ENCODE peak calls at places on chromosomes 7 and 10, in four cellular contexts. U is uterus, H is K562, S is heart left ventricle. V is an unnamed sample.

GRCh38 chr7:116588641-116589594 is 64.1 kb downstream of the CAV1 start:
- DNase-seq in U (no peak), H (peak), S (no peak), V (no peak)

GRCh38 chr10:113891476-113891875 is 37.0 kb downstream of the NHLRC2 start:
- DNase-seq in U (no peak), H (no peak), S (no peak), V (no peak)

GRCh38 chr7:111827863-111828504 is 265.7 kb upstream of the IMMP2L start:
- DNase-seq in U (no peak), H (no peak), S (no peak), V (no peak)

GRCh38 chr7:129612112-129613015 is 844 bp downstream of the NRF1 start:
- DNase-seq in U (peak), H (peak), S (peak), V (no peak)

GRCh38 chr10:50316169-50316568 is 64.9 kb upstream of the ASAH2 start:
- DNase-seq in U (no peak), H (peak), S (no peak), V (no peak)

GRCh38 chr10:9209105-9209798 is 1154.8 kb downstream of the GATA3 start:
- DNase-seq in U (peak), H (peak), S (peak), V (peak)

GRCh38 chr7:28973591-28973990 is 15.5 kb upstream of the TRIL start:
- DNase-seq in U (no peak), H (no peak), S (no peak), V (no peak)

GRCh38 chr7:7567898-7568531 is 1.3 kb downstream of the MIOS start:
- DNase-seq in U (no peak), H (no peak), S (no peak), V (no peak)

GRCh38 chr7:39946693-39947092 is 3.4 kb upstream of the CDK13 start:
- DNase-seq in U (no peak), H (no peak), S (no peak), V (no peak)

GRCh38 chr10:111986079-111986478 is 197.5 kb downstream of the GPAM start:
- DNase-seq in U (no peak), H (no peak), S (no peak), V (no peak)

GRCh38 chr7:81256991-81257390 is 338.1 kb upstream of the SEMA3C start:
- DNase-seq in U (no peak), H (peak), S (peak), V (no peak)

GRCh38 chr7:72539702-72540101 is 127.6 kb upstream of the CALN1 start:
- DNase-seq in U (no peak), H (no peak), S (no peak), V (no peak)

GRCh38 chr10:70034252-70034651 is 18.4 kb upstream of the MACROH2A2 start:
- DNase-seq in U (no peak), H (no peak), S (no peak), V (no peak)

GRCh38 chr10:71685554-71686202 is 33.9 kb downstream of the C10orf105 start:
- DNase-seq in U (no peak), H (no peak), S (no peak), V (no peak)

GRCh38 chr7:142602756-142603155 is 146.5 kb upstream of the PRSS1 start:
- DNase-seq in U (no peak), H (no peak), S (no peak), V (no peak)

GRCh38 chr7:31100445-31100844 is 48.3 kb downstream of the ADCYAP1R1 start:
- DNase-seq in U (no peak), H (no peak), S (no peak), V (no peak)

GRCh38 chr7:1844336-1844955 is 174.4 kb downstream of the ELFN1 start:
- DNase-seq in U (no peak), H (no peak), S (no peak), V (no peak)

GRCh38 chr10:60777696-60778213 is 523 bp upstream of the CDK1 start:
- DNase-seq in U (no peak), H (no peak), S (no peak), V (no peak)

GRCh38 chr7:4613855-4614548 is 68.1 kb upstream of the FOXK1 start:
- DNase-seq in U (no peak), H (no peak), S (no peak), V (no peak)

GRCh38 chr10:86700851-86701617 is 32.7 kb downstream of the LDB3 start:
- DNase-seq in U (no peak), H (no peak), S (no peak), V (no peak)

GRCh38 chr7:77458786-77459185 is 42.6 kb upstream of the GSAP start:
- DNase-seq in U (no peak), H (no peak), S (no peak), V (no peak)

GRCh38 chr7:134943785-134944400 is 42.4 kb upstream of the AGBL3 start:
- DNase-seq in U (no peak), H (peak), S (no peak), V (no peak)

GRCh38 chr10:30967654-30968421 is 63.8 kb downstream of the ZNF438 start:
- DNase-seq in U (no peak), H (no peak), S (no peak), V (no peak)

GRCh38 chr10:3976718-3977117 is 191.7 kb upstream of the KLF6 start:
- DNase-seq in U (no peak), H (no peak), S (no peak), V (no peak)
- H3K27ac ChIP-seq in U (no peak), H (no peak), S (no peak), V (no peak)

GRCh38 chr10:14578060-14578952 is 196.4 kb downstream of the FAM107B start:
- DNase-seq in U (no peak), H (no peak), S (no peak), V (peak)

GRCh38 chr10:14583252-14583651 is 191.4 kb downstream of the FAM107B start:
- DNase-seq in U (no peak), H (no peak), S (no peak), V (no peak)

GRCh38 chr10:14581553-14581952 is 193.1 kb downstream of the FAM107B start:
- DNase-seq in U (no peak), H (no peak), S (no peak), V (no peak)

GRCh38 chr10:14580933-14581332 is 193.8 kb downstream of the FAM107B start:
- DNase-seq in U (no peak), H (no peak), S (no peak), V (no peak)

DNA sequence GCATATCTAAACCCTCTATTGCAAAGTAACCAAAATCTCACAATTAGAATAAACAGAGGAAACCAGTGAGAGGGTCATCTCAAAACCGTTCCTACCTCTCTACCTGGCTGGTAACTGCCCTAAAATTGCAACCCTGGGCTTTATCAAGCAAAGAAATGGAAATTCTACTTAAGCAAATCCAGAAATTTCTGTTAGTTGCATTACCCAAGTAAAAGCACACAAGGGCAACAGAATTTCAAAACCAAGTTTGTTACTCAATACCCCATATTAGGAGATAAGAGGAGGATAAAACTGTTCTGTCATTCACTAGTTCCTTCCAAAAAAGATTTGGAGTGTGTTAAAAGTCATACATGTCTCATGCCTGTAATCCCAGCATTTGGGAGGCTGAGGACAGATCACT is 195.3 kb downstream of the FAM107B start:
- DNase-seq in U (no peak), H (no peak), S (no peak), V (no peak)
- H3K4me3 ChIP-seq in U (no peak), H (no peak), S (no peak), V (no peak)

GRCh38 chr10:131475803-131476202 is 164.3 kb upstream of the TCERG1L start:
- DNase-seq in U (no peak), H (no peak), S (no peak), V (no peak)

GRCh38 chr10:131475043-131475442 is 163.5 kb upstream of the TCERG1L start:
- DNase-seq in U (no peak), H (no peak), S (no peak), V (no peak)

GRCh38 chr10:131473645-131474044 is 162.1 kb upstream of the TCERG1L start:
- DNase-seq in U (no peak), H (no peak), S (no peak), V (no peak)

GRCh38 chr10:131477457-131478205 is 166.1 kb upstream of the TCERG1L start:
- DNase-seq in U (no peak), H (no peak), S (no peak), V (no peak)

DNA sequence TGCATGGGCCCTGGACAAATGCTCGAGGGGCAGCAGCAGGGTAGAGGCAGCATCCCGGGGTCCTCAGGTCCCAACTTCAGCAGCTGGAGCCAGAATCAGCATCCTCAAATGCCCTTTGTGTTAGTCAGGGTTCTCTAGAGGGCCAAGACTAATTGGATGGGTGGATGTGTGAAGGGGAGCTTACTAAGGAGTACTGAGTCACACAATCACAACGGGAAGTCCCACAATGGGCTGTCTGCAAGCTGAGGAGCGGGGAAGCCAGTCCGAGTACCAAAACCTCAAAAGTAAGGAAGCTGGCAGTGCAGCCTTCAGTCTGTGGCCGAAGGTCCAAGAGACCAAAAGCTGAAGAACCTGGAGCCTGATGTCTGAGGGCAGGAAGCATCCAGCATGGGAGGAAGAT is 162.9 kb upstream of the TCERG1L start:
- DNase-seq in U (no peak), H (no peak), S (no peak), V (no peak)
- H3K27ac ChIP-seq in U (no peak), H (no peak), S (no peak), V (no peak)

GRCh38 chr10:49187044-49187484 is 1.1 kb downstream of the TMEM273 start:
- DNase-seq in U (no peak), H (peak), S (no peak), V (peak)

GRCh38 chr10:49194212-49194920 is 6.2 kb upstream of the TMEM273 start:
- DNase-seq in U (no peak), H (no peak), S (no peak), V (no peak)

GRCh38 chr10:49189422-49189821 is 1.2 kb upstream of the TMEM273 start:
- DNase-seq in U (no peak), H (no peak), S (no peak), V (no peak)

GRCh38 chr10:49187950-49188761 is at the start of gene TMEM273:
- DNase-seq in U (peak), H (peak), S (peak), V (peak)

GRCh38 chr10:49191349-49191748 is 3.2 kb upstream of the TMEM273 start:
- DNase-seq in U (no peak), H (no peak), S (no peak), V (no peak)
- H3K4me3 ChIP-seq in U (no peak), H (no peak), S (no peak), V (no peak)

DNA sequence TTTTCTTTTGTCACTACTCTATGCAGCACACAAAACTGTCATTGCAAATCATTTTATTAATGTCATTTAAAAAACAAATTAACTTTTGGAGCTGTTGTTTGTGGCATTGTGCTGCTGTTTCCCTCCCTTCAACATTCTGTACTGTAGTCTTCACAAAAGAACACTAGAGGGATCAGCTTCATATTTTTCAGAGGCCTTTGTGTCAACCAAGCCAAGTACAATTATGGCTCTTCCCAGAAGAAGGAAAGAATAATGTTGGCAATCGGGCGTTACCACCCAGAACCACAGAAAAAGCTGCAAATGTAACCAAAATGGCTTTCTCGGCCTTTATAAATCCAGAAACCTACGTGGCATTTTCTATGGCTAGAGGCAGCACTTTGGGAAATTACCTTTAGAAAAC is 98.9 kb upstream of the COL1A2 start:
- DNase-seq in U (peak), H (no peak), S (no peak), V (no peak)
- H3K27ac ChIP-seq in U (peak), H (no peak), S (peak), V (peak)